ENCODE peak calls at places on chromosome 18, in eight cellular contexts. T, M, G, H, Q, S, U and Y are unnamed samples.

GRCh38 chr18:78784861-78785260 is 194.8 kb upstream of the SALL3 start:
- DNase-seq in U (no peak), Q (no peak), M (no peak), S (no peak), T (no peak), G (no peak), H (no peak), Y (no peak)

GRCh38 chr18:79069792-79070151 is 578 bp downstream of the ATP9B start:
- DNase-seq in G (no peak), S (no peak), U (no peak), M (no peak), Q (no peak), T (no peak), H (no peak), Y (no peak)

GRCh38 chr18:58161659-58162058 is 117.6 kb downstream of the NEDD4L start:
- DNase-seq in T (no peak), M (no peak), U (no peak), Q (no peak), H (no peak), G (no peak), S (peak), Y (no peak)

GRCh38 chr18:48992791-48993555 is 42.2 kb upstream of the SMAD7 start:
- DNase-seq in G (no peak), U (peak), H (no peak), Q (no peak), M (no peak), T (peak), S (no peak), Y (no peak)

GRCh38 chr18:76823166-76823539 is 796 bp downstream of the ZNF236 start:
- DNase-seq in T (no peak), Q (no peak), S (no peak), G (no peak), U (no peak), H (no peak), M (no peak), Y (no peak)

GRCh38 chr18:55047546-55047945 is 88.3 kb upstream of the CCDC68 start:
- DNase-seq in S (peak), T (peak), G (no peak), M (no peak), H (no peak), Q (no peak), U (no peak), Y (no peak)

GRCh38 chr18:54774423-54774822 is 53.9 kb upstream of the RAB27B start:
- DNase-seq in S (peak), T (no peak), M (no peak), H (peak), G (no peak), Q (no peak), U (no peak), Y (no peak)

GRCh38 chr18:59344990-59345389 is 14.1 kb downstream of the LMAN1 start:
- DNase-seq in G (no peak), M (no peak), Q (no peak), U (no peak), T (no peak), S (no peak), H (no peak), Y (no peak)

GRCh38 chr18:10497350-10497749 is 28.5 kb upstream of the NAPG start:
- DNase-seq in H (no peak), U (no peak), Q (no peak), T (no peak), M (no peak), S (peak), G (no peak), Y (no peak)

GRCh38 chr18:55420665-55420964 is 167.4 kb downstream of the TCF4 start:
- DNase-seq in U (peak), T (no peak), S (no peak), H (no peak), M (no peak), Q (no peak), G (no peak), Y (no peak)

GRCh38 chr18:69081846-69082245 is 284.0 kb downstream of the CCDC102B start:
- DNase-seq in M (no peak), G (no peak), U (no peak), S (no peak), T (no peak), H (no peak), Q (no peak), Y (no peak)

GRCh38 chr18:38539871-38540270 is 974.3 kb upstream of the CELF4 start:
- DNase-seq in Q (no peak), G (no peak), H (no peak), M (no peak), S (no peak), T (no peak), U (no peak), Y (no peak)

GRCh38 chr18:35106845-35107148 is 65.6 kb downstream of the MAPRE2 start:
- DNase-seq in G (no peak), U (no peak), H (no peak), Q (no peak), M (no peak), T (no peak), S (no peak), Y (no peak)

GRCh38 chr18:47975701-47976100 is 45.2 kb upstream of the SMAD2 start:
- DNase-seq in T (no peak), H (no peak), M (peak), S (no peak), Q (no peak), U (no peak), G (no peak), Y (no peak)

GRCh38 chr18:11149441-11150270 is at the start of gene PIEZO2:
- DNase-seq in G (no peak), S (peak), T (peak), Q (peak), M (peak), U (peak), H (no peak), Y (peak)

GRCh38 chr18:51151568-51152511 is 45.6 kb downstream of the MEX3C start:
- DNase-seq in M (no peak), Q (no peak), G (no peak), T (no peak), H (no peak), U (peak), S (no peak), Y (no peak)

GRCh38 chr18:72206814-72207213 is 337.3 kb downstream of the CBLN2 start:
- DNase-seq in M (no peak), Q (no peak), U (no peak), G (no peak), H (no peak), S (no peak), T (no peak), Y (no peak)

GRCh38 chr18:72207280-72207679 is 336.9 kb downstream of the CBLN2 start:
- DNase-seq in Q (no peak), S (no peak), H (no peak), M (no peak), G (no peak), T (no peak), U (no peak), Y (no peak)

DNA sequence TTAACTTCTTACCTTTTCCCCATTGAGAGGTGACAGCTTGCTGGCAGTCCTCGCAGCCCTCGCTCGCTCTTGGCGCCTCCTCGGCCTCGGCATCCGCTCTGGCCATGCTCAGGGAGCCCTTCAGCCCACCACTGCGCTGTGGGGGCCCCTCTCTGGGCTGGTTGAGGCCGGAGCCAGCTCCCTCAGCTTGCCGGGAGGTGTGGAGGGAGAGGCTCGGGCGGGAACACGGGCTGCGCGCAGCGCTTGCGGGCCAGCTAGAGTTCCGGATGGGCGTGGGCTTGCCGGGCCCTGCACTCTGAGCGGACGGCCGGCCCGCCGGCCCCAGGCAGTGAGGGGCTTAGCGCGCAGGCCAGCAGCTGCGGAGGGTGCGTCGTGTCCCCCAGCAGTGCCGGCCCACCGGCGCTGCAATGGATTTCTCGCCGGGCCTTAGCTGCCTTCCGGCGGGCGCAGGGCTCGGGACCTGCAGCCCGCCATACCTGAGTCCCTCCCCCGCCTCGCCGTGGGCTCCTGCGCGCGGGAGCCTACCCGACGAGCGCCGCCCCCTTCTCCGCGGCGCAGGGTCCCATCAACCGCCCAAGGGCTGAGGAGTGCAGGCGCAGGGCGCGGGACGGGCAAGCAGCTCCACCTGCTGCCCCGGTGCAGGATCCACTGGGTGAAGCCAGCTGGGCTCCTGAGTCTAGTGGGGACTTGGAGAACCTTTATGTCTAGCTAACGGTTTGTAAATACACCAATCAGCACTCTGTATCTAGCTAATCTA is 335.0 kb downstream of the CBLN2 start:
- DNase-seq in G (no peak), T (no peak), Q (no peak), H (no peak), U (no peak), M (no peak), S (no peak), Y (no peak)
- TF ChIP-seq CTCF in G (no peak), T (no peak), Q (no peak), H (no peak), U (no peak), M (no peak), S (no peak), Y (no peak)

GRCh38 chr18:33404244-33404873 is 36.2 kb downstream of the CCDC178 start:
- DNase-seq in S (peak), H (no peak), M (no peak), G (no peak), T (no peak), U (peak), Q (no peak), Y (no peak)
- TF ChIP-seq CTCF in S (peak), H (no peak), M (peak), G (no peak), T (peak), U (peak), Q (peak), Y (no peak)

GRCh38 chr18:41378628-41379027 is 576.4 kb upstream of the PIK3C3 start:
- DNase-seq in Q (no peak), G (no peak), S (peak), T (peak), U (no peak), M (no peak), H (no peak), Y (peak)
- TF ChIP-seq CTCF in Q (no peak), G (no peak), S (peak), T (peak), U (peak), M (no peak), H (no peak), Y (peak)

DNA sequence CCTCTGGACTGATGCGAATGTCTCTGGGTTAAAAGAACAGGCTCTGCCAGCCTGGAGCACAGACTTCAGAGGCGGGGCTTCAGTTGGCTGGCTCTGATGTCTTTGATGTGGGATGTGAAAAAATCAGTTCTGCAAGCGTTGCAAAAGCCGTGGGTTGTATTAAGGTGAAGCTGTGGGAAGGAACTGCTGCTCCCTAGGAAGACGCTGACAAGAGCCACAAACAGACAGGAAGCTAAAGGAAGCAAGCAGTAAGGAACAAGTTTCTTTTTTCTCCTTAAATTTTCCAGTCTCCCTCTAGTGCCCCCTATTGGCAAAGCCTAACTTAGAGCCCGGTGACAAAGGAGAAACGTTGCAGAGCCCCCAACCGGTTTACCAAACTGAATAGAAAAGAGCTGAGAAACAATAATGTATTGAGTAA is 239.0 kb downstream of the CCDC178 start:
- DNase-seq in U (no peak), S (peak), H (no peak), T (peak), Q (peak), M (peak), G (no peak), Y (peak)
- TF ChIP-seq CTCF in U (peak), S (peak), H (no peak), T (peak), Q (no peak), M (peak), G (no peak), Y (peak)